ENCODE peak calls at places on chromosomes 16 and 17, in eight cellular contexts. J is lower leg skin, K is endothelial cell of umbilical vein, G is fibroblast of villous mesenchyme, H is MM.1S, D is adrenal gland, S is astrocyte of the cerebellum, Z is neural crest cell. F is an unnamed sample.

GRCh38 chr16:60203525-60204124 is 1469.5 kb upstream of the GOT2 start:
- DNase-seq in H (no peak), S (peak), J (no peak), K (peak), D (no peak), G (no peak), Z (no peak), F (no peak)

GRCh38 chr16:15970202-15970601 is 20.8 kb downstream of the ABCC1 start:
- DNase-seq in S (no peak), G (no peak), J (no peak), Z (no peak), H (no peak), D (no peak), K (no peak), F (no peak)

GRCh38 chr17:34321981-34322380 is 2.7 kb downstream of the CCL8 start:
- DNase-seq in K (no peak), H (no peak), Z (no peak), S (no peak), G (no peak), D (no peak), J (no peak), F (no peak)

GRCh38 chr17:70074991-70075390 is at the start of gene KCNJ16:
- DNase-seq in S (no peak), G (no peak), H (no peak), D (no peak), Z (no peak), K (no peak), J (no peak), F (no peak)

GRCh38 chr16:79360267-79360666 is 240.3 kb downstream of the MAF start:
- DNase-seq in K (no peak), Z (no peak), D (no peak), S (no peak), H (no peak), G (no peak), J (peak), F (no peak)

GRCh38 chr16:53817117-53817516 is 113.2 kb downstream of the FTO start:
- DNase-seq in Z (no peak), S (peak), J (no peak), G (peak), K (peak), D (peak), H (no peak), F (no peak)

GRCh38 chr17:58200024-58200633 is 7.6 kb downstream of the EPX start:
- DNase-seq in J (no peak), H (peak), S (no peak), D (peak), K (peak), G (peak), Z (peak), F (peak)

GRCh38 chr16:11057696-11058345 is 113.5 kb downstream of the CLEC16A start:
- DNase-seq in Z (no peak), K (no peak), S (no peak), J (no peak), G (no peak), D (peak), H (no peak), F (no peak)

GRCh38 chr16:86503830-86504229 is 6.5 kb upstream of the FOXF1 start:
- DNase-seq in S (no peak), K (no peak), Z (no peak), D (no peak), H (no peak), J (no peak), G (no peak), F (no peak)

GRCh38 chr17:81135503-81136283 is 29.6 kb upstream of the PVALEF start:
- DNase-seq in K (no peak), S (no peak), Z (no peak), D (no peak), H (no peak), J (no peak), G (no peak), F (no peak)

GRCh38 chr17:19009970-19010369 is 5.4 kb upstream of the FAM83G start:
- DNase-seq in H (no peak), S (no peak), D (no peak), G (no peak), Z (no peak), K (no peak), J (no peak), F (no peak)

GRCh38 chr17:72408122-72408382 is 287.2 kb downstream of the SOX9 start:
- DNase-seq in H (no peak), Z (no peak), S (no peak), G (no peak), K (no peak), J (no peak), D (no peak), F (no peak)

GRCh38 chr17:81302861-81303326 is 7.8 kb upstream of the SLC38A10 start:
- DNase-seq in S (no peak), H (no peak), K (no peak), D (no peak), Z (no peak), G (no peak), J (no peak), F (no peak)

GRCh38 chr16:68197250-68197649 is 38.7 kb downstream of the ESRP2 start:
- DNase-seq in K (no peak), Z (no peak), D (no peak), G (no peak), S (no peak), J (no peak), H (no peak), F (no peak)

GRCh38 chr17:80327518-80327917 is 66.9 kb downstream of the RNF213 start:
- DNase-seq in H (no peak), G (no peak), Z (no peak), K (peak), S (no peak), D (no peak), J (no peak), F (peak)

GRCh38 chr16:83355570-83356218 is 452.1 kb upstream of the HSBP1 start:
- DNase-seq in Z (no peak), S (no peak), J (no peak), K (no peak), H (no peak), G (no peak), D (no peak), F (no peak)

GRCh38 chr17:41212524-41213169 is 13.8 kb upstream of the KRTAP9-2 start:
- DNase-seq in K (no peak), Z (no peak), G (no peak), J (no peak), H (peak), S (no peak), D (no peak), F (no peak)

GRCh38 chr17:69336996-69337395 is 10.1 kb upstream of the ABCA5 start:
- DNase-seq in J (no peak), G (no peak), K (no peak), Z (no peak), H (no peak), S (no peak), D (no peak), F (no peak)

GRCh38 chr16:81175325-81175891 is 63.1 kb upstream of the BCO1 start:
- DNase-seq in H (no peak), G (peak), S (peak), D (peak), K (no peak), J (no peak), Z (no peak), F (no peak)

GRCh38 chr17:80382956-80383355 is 32.0 kb upstream of the ENDOV start:
- DNase-seq in K (no peak), H (no peak), D (no peak), J (no peak), Z (no peak), G (no peak), S (no peak), F (no peak)

GRCh38 chr17:29209073-29209472 is 28.9 kb upstream of the MYO18A start:
- DNase-seq in D (no peak), S (no peak), Z (no peak), K (no peak), G (no peak), J (peak), H (no peak), F (no peak)

GRCh38 chr16:75550211-75550662 is 5.8 kb downstream of the TMEM231 start:
- DNase-seq in S (peak), H (peak), G (no peak), Z (no peak), D (peak), J (no peak), K (peak), F (no peak)

GRCh38 chr17:1834378-1835149 is 4.8 kb downstream of the RPA1 start:
- DNase-seq in J (no peak), H (peak), G (no peak), Z (no peak), S (no peak), D (no peak), K (no peak), F (no peak)

GRCh38 chr16:55853114-55853513 is 20.2 kb upstream of the CES1 start:
- DNase-seq in Z (no peak), J (no peak), K (no peak), H (no peak), D (no peak), G (no peak), S (no peak), F (no peak)

GRCh38 chr17:80279895-80280294 is 19.2 kb downstream of the RNF213 start:
- DNase-seq in D (no peak), K (peak), H (no peak), J (no peak), G (peak), Z (no peak), S (peak), F (no peak)

GRCh38 chr16:29986931-29987330 is 8.5 kb downstream of the HIRIP3 start:
- DNase-seq in G (no peak), H (no peak), S (no peak), J (no peak), D (no peak), Z (no peak), K (no peak), F (peak)

GRCh38 chr17:27861979-27862378 is 31.2 kb downstream of the LYRM9 start:
- DNase-seq in D (peak), G (no peak), J (no peak), H (no peak), K (no peak), S (no peak), Z (no peak), F (no peak)

DNA sequence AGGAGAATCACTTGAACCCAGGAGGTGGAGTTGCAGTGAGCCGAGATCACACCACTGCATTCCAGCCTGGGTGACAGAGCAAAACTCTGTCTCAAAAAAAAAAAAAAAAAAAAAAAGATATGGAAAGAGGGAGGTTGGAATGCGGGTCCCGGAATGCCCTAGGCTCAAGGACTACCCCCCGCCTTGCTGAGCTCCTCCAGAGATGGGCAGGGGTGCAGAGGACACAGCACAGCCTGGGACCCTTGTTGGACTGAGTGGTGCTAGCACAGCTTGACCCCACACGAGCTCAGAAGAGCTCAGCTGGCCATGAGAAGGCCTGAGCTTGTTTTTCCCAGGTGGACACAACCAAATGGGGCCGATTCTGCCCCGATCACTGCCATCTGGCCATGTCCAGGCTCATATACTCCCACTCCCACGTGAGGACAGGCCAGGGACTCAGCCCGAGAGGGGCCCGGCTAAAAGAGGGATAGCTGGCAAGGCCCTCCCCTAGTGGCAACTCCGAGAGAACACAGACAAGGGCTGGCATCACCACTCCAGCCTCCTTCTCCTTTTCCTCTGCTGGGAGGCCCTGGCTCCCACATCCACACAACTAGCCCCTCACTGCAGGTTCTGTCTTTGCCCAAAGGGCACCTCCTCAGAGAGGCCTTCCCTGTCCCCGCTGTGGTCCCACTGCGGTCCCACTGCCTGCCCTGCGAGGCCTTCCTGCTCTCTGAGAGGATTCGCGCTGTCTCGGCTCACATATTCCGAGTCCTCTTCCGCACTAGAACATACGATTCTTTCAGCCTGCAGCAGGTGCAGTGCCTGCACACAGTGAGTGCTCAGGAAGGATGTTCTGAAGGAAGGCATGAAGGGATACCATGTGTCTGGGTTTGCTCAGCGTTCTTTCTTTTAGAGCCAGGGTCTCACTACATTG is 11.0 kb downstream of the SGCA start:
- DNase-seq in G (peak), K (no peak), H (no peak), D (no peak), S (no peak), J (no peak), Z (no peak), F (no peak)
- TF ChIP-seq CTCF in G (peak), K (no peak), H (no peak), D (no peak), S (peak), J (no peak), Z (no peak), F (no peak)

DNA sequence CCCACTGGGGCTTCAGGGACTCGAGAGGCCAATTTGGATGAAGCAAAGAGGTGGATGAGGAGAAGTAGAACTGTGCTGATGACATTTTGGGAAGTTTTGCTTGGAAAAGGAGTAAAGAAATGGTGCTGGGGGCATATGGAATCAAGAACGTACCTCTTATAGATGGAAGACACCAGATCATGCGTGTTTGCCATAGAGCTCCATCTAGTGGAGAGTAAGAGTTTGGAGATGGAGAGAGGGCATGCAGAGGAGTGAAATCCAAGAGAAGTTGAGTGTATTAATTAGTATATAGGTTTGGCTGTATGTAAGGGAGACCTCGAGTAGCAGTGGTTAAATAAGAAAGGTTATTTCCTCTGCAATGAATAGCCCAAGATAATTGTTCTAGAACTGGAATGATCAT is 56.0 kb downstream of the SHISA6 start:
- DNase-seq in G (no peak), D (no peak), H (no peak), Z (no peak), K (no peak), J (peak), S (no peak), F (no peak)
- TF ChIP-seq CTCF in G (no peak), D (no peak), H (peak), Z (peak), K (no peak), J (no peak), S (no peak), F (no peak)

GRCh38 chr17:46873941-46874645 is 22.7 kb downstream of the WNT9B start:
- DNase-seq in G (no peak), Z (no peak), H (no peak), D (no peak), K (no peak), J (no peak), S (no peak), F (no peak)

GRCh38 chr17:46876353-46876887 is 25.0 kb downstream of the WNT9B start:
- DNase-seq in S (no peak), G (no peak), H (peak), K (no peak), Z (no peak), D (no peak), J (no peak), F (peak)

GRCh38 chr17:46876926-46877325 is 25.5 kb downstream of the WNT9B start:
- DNase-seq in G (no peak), J (no peak), K (no peak), Z (no peak), H (no peak), D (no peak), S (no peak), F (no peak)

GRCh38 chr17:46875849-46876352 is 24.5 kb downstream of the WNT9B start:
- DNase-seq in S (no peak), J (no peak), D (no peak), H (peak), G (no peak), K (no peak), Z (no peak), F (no peak)

DNA sequence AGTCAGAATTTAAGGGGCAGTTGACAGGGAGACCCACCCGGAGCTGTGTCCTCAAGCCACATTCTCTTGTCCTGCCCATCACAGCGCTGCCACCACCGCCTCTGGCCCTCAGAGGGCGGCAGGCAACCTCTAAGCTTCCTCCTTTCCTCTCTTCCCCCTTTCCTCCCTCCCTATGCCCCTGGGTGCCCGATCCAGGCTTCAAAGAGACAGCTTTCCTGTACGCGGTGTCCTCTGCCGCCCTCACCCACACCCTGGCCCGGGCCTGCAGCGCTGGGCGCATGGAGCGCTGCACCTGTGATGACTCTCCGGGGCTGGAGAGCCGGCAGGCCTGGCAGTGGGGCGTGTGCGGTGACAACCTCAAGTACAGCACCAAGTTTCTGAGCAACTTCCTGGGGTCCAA is 23.5 kb downstream of the WNT9B start:
- DNase-seq in G (no peak), H (no peak), S (no peak), Z (no peak), D (no peak), K (no peak), J (no peak), F (no peak)
- TF ChIP-seq CTCF in G (no peak), H (no peak), S (no peak), Z (no peak), D (no peak), K (no peak), J (no peak), F (no peak)

GRCh38 chr17:60047590-60047989 is 31.1 kb downstream of the HEATR6 start:
- DNase-seq in S (no peak), G (no peak), D (no peak), J (no peak), H (no peak), Z (no peak), K (no peak), F (no peak)
- TF ChIP-seq CTCF in S (no peak), G (no peak), D (no peak), J (no peak), H (no peak), Z (no peak), K (no peak), F (no peak)

DNA sequence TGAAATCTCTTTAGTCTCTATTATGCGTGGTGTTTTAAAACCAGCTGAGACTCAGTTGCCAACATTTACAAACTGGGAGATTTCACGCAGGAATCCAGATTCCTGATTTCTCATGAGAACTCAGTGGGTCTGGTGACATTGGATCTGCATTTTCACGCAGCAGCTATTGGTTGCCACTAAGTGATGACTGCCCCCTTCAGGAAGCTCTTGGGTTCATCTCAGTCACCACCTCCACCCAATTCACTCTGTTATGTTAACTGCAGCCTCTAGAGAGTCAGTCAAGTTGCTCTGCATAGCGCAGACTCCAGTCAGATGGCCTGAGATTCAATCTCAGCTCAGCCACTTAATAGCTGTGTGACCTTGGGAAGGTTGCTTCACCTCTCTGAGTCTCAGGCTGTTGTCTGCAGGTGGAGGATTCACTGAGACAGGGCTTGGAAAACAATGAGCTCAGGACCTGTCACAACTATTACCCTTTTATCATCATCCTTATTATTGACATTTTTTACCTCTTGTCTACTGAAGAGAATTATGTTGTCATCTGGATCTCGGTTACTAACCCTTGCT is 6.4 kb downstream of the SHISA9 start:
- DNase-seq in D (no peak), G (no peak), J (no peak), S (no peak), H (no peak), K (peak), Z (no peak), F (no peak)
- TF ChIP-seq CTCF in D (no peak), G (no peak), J (no peak), S (no peak), H (no peak), K (no peak), Z (peak), F (no peak)

GRCh38 chr16:100989-101388 is 23.0 kb downstream of the MPG start:
- DNase-seq in K (no peak), J (no peak), S (no peak), H (no peak), G (no peak), D (no peak), Z (no peak), F (peak)

GRCh38 chr16:104355-104754 is 26.3 kb downstream of the MPG start:
- DNase-seq in K (no peak), H (no peak), Z (no peak), D (peak), G (no peak), S (no peak), J (no peak), F (no peak)

GRCh38 chr16:104828-105374 is 26.9 kb downstream of the MPG start:
- DNase-seq in Z (no peak), J (no peak), G (no peak), K (no peak), H (no peak), S (no peak), D (no peak), F (no peak)

GRCh38 chr16:101586-101985 is 23.6 kb downstream of the MPG start:
- DNase-seq in Z (no peak), J (no peak), D (no peak), K (no peak), S (no peak), G (no peak), H (no peak), F (no peak)

DNA sequence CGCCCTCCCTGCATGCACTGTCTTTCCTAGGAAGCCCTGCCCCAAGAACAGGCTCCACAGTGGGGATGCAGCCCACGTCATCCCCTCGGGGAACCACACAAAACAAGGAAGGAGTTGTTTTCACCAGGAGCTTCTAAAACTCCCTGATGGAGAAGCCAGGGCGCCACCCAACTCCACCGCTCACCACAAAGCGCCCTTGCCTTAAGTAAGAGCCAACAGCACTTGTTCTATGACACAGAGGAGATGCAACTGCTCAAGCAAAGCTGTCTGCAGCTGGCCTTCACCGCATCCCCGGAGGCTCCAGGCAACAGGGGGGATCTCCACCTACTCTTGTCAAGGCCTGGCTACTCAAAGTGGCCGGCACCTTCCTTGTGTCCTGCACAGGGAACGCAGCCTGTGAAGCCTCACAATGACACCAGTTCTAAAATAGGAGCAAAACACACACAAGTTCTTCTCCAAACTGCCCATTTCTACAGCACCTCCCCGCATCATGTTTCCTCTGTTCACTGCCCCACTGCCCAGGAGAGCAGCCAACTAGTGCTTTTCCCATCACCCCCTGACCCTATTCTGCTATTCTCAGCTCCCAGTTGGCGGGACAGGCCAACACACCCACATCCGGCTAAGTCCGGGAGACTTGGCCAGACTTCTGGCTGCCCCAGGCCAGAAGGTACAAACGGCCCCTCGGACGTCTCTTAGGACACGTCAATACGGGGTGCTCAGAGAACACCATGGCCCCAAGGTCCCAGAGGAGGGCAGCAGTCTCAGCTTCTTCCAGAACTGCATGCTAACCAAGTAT is 24.2 kb downstream of the MPG start:
- DNase-seq in S (no peak), H (no peak), D (no peak), J (no peak), Z (no peak), G (peak), K (peak), F (no peak)
- TF ChIP-seq CTCF in S (no peak), H (no peak), D (no peak), J (no peak), Z (no peak), G (no peak), K (no peak), F (no peak)